ENCODE peak calls at places on chromosomes 1 and 21, in six cellular contexts. S is HEK293T; X is NCI-H1092 treated with DMSO at 0.1 percent for 48 hours; L is amygdala; D is left cardiac atrium; A is stimulated activated CD4-positive, alpha-beta T cell treated with anti-CD3 and anti-CD28 coated beads, Interleukin-4, amount 100 ng/mL, for 1 hour. V is an unnamed sample.

GRCh38 chr1:41582351-41582750 is 97.9 kb upstream of the EDN2 start:
- DNase-seq in L (no peak), S (no peak), D (no peak), A (no peak), X (no peak), V (no peak)

GRCh38 chr1:227884370-227885134 is 63.2 kb downstream of the WNT9A start:
- DNase-seq in D (no peak), X (no peak), S (no peak), L (no peak), A (no peak), V (peak)

GRCh38 chr1:163257763-163258162 is 55.0 kb upstream of the RGS5 start:
- DNase-seq in A (no peak), S (no peak), D (no peak), X (no peak), L (no peak), V (no peak)

GRCh38 chr1:37157634-37158033 is 123.3 kb upstream of the GRIK3 start:
- DNase-seq in X (no peak), A (no peak), L (no peak), S (no peak), D (no peak), V (no peak)

GRCh38 chr1:59375321-59376220 is 78.7 kb downstream of the FGGY start:
- DNase-seq in D (no peak), L (no peak), A (no peak), X (no peak), S (no peak), V (no peak)

GRCh38 chr1:183304466-183305122 is 113.6 kb downstream of the NMNAT2 start:
- DNase-seq in S (no peak), L (no peak), A (no peak), X (no peak), D (no peak), V (no peak)

GRCh38 chr1:47755368-47755990 is 241.7 kb downstream of the TRABD2B start:
- DNase-seq in L (no peak), S (peak), X (no peak), A (peak), D (no peak), V (peak)

GRCh38 chr1:117674521-117675400 is 68.9 kb downstream of the TENT5C start:
- DNase-seq in X (no peak), D (no peak), S (peak), A (peak), L (no peak), V (peak)

GRCh38 chr1:162873671-162874666 is 13.0 kb upstream of the CCDC190 start:
- DNase-seq in A (no peak), X (peak), D (no peak), S (no peak), L (no peak), V (no peak)

GRCh38 chr1:53550201-53550741 is 91.1 kb downstream of the DMRTB1 start:
- DNase-seq in X (no peak), L (no peak), A (no peak), D (peak), S (no peak), V (no peak)

GRCh38 chr1:19559641-19560040 is 74.3 kb upstream of the CAPZB start:
- DNase-seq in D (no peak), A (no peak), L (no peak), X (no peak), S (no peak), V (no peak)

GRCh38 chr1:209550519-209550918 is 33.0 kb upstream of the CAMK1G start:
- DNase-seq in L (no peak), D (no peak), A (no peak), X (no peak), S (no peak), V (no peak)

GRCh38 chr1:116506132-116507004 is 64.5 kb downstream of the CD58 start:
- DNase-seq in S (no peak), X (no peak), L (no peak), A (no peak), D (no peak), V (no peak)

GRCh38 chr1:170494369-170494768 is 37.6 kb upstream of the GORAB start:
- DNase-seq in D (peak), A (no peak), L (no peak), S (no peak), X (no peak), V (no peak)

GRCh38 chr1:217482356-217483102 is 148.4 kb downstream of the GPATCH2 start:
- DNase-seq in L (no peak), X (no peak), A (peak), D (no peak), S (no peak), V (no peak)

GRCh38 chr1:212457740-212458338 is 25.1 kb downstream of the NENF start:
- DNase-seq in X (peak), D (no peak), L (peak), A (peak), S (peak), V (peak)

GRCh38 chr21:30612132-30612531 is 1.6 kb downstream of the KRTAP6-1 start:
- DNase-seq in D (no peak), A (no peak), X (no peak), S (no peak), L (no peak), V (no peak)

GRCh38 chr1:109761227-109762038 is 2.3 kb downstream of the EPS8L3 start:
- DNase-seq in D (peak), A (no peak), S (no peak), L (no peak), X (no peak), V (no peak)

GRCh38 chr1:161736332-161736969 is 13.1 kb upstream of the DUSP12 start:
- DNase-seq in A (no peak), S (no peak), X (no peak), L (no peak), D (no peak), V (no peak)

GRCh38 chr1:205456868-205457724 is 1.3 kb upstream of the BLACAT1 start:
- DNase-seq in D (no peak), L (no peak), S (peak), X (peak), A (peak), V (no peak)

GRCh38 chr1:28591708-28592313 is at the start of gene RAB42:
- DNase-seq in X (no peak), D (peak), A (peak), L (no peak), S (no peak), V (peak)

GRCh38 chr21:16588433-16588860 is 858.7 kb downstream of the USP25 start:
- DNase-seq in X (peak), L (peak), A (no peak), S (peak), D (peak), V (no peak)

GRCh38 chr1:196407358-196408041 is 200.7 kb downstream of the KCNT2 start:
- DNase-seq in S (no peak), D (no peak), X (no peak), A (no peak), L (no peak), V (no peak)

GRCh38 chr1:113103048-113103447 is 30.1 kb downstream of the LRIG2 start:
- DNase-seq in X (no peak), D (no peak), S (no peak), A (no peak), L (no peak), V (no peak)

GRCh38 chr1:86214605-86215004 is 58.0 kb upstream of the COL24A1 start:
- DNase-seq in A (no peak), X (no peak), L (no peak), S (no peak), D (no peak), V (no peak)

GRCh38 chr1:164748253-164748899 is 189.4 kb downstream of the PBX1 start:
- DNase-seq in X (no peak), D (peak), L (no peak), A (no peak), S (no peak), V (no peak)

GRCh38 chr1:159204791-159205141 is at the start of gene ACKR1:
- DNase-seq in X (no peak), A (no peak), S (no peak), D (no peak), L (no peak), V (no peak)

GRCh38 chr1:221947731-221948130 is 205.8 kb upstream of the DUSP10 start:
- DNase-seq in A (no peak), S (no peak), X (no peak), L (no peak), D (no peak), V (no peak)